ENCODE peak calls at places on chromosome 7, in four cellular contexts. One of them, this sample, is unnamed.

GRCh38 chr7:120996333-120996982 is 7.9 kb downstream of the CPED1 start:
- DNase-seq in A172: peak
- DNase-seq in MV-4-11: peak
- DNase-seq in GM06990: no peak
- DNase-seq in this sample: no peak

GRCh38 chr7:94335586-94335985 is 59.1 kb upstream of the COL1A2 start:
- DNase-seq in GM06990: no peak
- DNase-seq in A172: no peak
- DNase-seq in MV-4-11: no peak
- DNase-seq in this sample: no peak

GRCh38 chr7:154861589-154861988 is 141.3 kb downstream of the PAXIP1 start:
- DNase-seq in MV-4-11: no peak
- DNase-seq in A172: no peak
- DNase-seq in GM06990: no peak
- DNase-seq in this sample: no peak

GRCh38 chr7:52431082-52431815 is 604.2 kb upstream of the POM121L12 start:
- DNase-seq in A172: no peak
- DNase-seq in MV-4-11: no peak
- DNase-seq in GM06990: no peak
- DNase-seq in this sample: no peak

GRCh38 chr7:102395620-102395957 is 574 bp upstream of the PRKRIP1 start:
- DNase-seq in A172: no peak
- DNase-seq in GM06990: no peak
- DNase-seq in MV-4-11: no peak
- DNase-seq in this sample: no peak

GRCh38 chr7:148962823-148963582 is 65.3 kb downstream of the PDIA4 start:
- DNase-seq in MV-4-11: peak
- DNase-seq in GM06990: peak
- DNase-seq in A172: peak
- DNase-seq in this sample: peak

GRCh38 chr7:142482899-142483658 is 225.2 kb upstream of the PRSS58 start:
- DNase-seq in MV-4-11: peak
- DNase-seq in A172: peak
- DNase-seq in GM06990: no peak
- DNase-seq in this sample: no peak

GRCh38 chr7:33072471-33072870 is 9.9 kb upstream of the NT5C3A start:
- DNase-seq in A172: peak
- DNase-seq in MV-4-11: no peak
- DNase-seq in GM06990: no peak
- DNase-seq in this sample: no peak

GRCh38 chr7:152335900-152336571 is 99.8 kb downstream of the KMT2C start:
- DNase-seq in A172: no peak
- DNase-seq in MV-4-11: no peak
- DNase-seq in GM06990: no peak
- DNase-seq in this sample: no peak

GRCh38 chr7:103150192-103150591 is 1.3 kb upstream of the NAPEPLD start:
- DNase-seq in MV-4-11: no peak
- DNase-seq in A172: no peak
- DNase-seq in GM06990: no peak
- DNase-seq in this sample: no peak

This sample was measured in activated T-helper 2 cell treated with anti-CD3 and anti-CD28 coated beads, Interferon-gamma antibody, Interleukin-2, Interleukin-4, amounts not matched to agents 10 μg/mL and 5 μg/mL and 100 μg/mL, durations not matched to agents 14 hours and 24 hours and 36 hours.